ENCODE peak calls at places on chromosomes 3 and 15, in nine cellular contexts. One of them, this sample, is unnamed.

GRCh38 chr3:107666853-107667252 is 144.1 kb downstream of the BBX start:
- DNase-seq in NCI-H1092 treated with DMSO at 0.1 percent for 48 hours: no peak
- DNase-seq in fibroblast of the aortic adventitia: no peak
- DNase-seq in NCI-H524: no peak
- DNase-seq in MCF 10A: no peak
- DNase-seq in fibroblast of gingiva: no peak
- DNase-seq in neural crest cell: no peak
- DNase-seq in GM06990: no peak
- DNase-seq in cardiac fibroblast: no peak
- DNase-seq in this sample: no peak

GRCh38 chr3:28916713-28917499 is 364.0 kb upstream of the RBMS3 start:
- DNase-seq in GM06990: peak
- DNase-seq in NCI-H524: peak
- DNase-seq in fibroblast of gingiva: peak
- DNase-seq in cardiac fibroblast: peak
- DNase-seq in fibroblast of the aortic adventitia: peak
- DNase-seq in NCI-H1092 treated with DMSO at 0.1 percent for 48 hours: peak
- DNase-seq in MCF 10A: peak
- DNase-seq in neural crest cell: peak
- DNase-seq in this sample: peak

GRCh38 chr15:66821307-66821706 is 119.3 kb downstream of the SMAD6 start:
- DNase-seq in NCI-H524: no peak
- DNase-seq in cardiac fibroblast: no peak
- DNase-seq in NCI-H1092 treated with DMSO at 0.1 percent for 48 hours: no peak
- DNase-seq in fibroblast of gingiva: peak
- DNase-seq in neural crest cell: no peak
- DNase-seq in fibroblast of the aortic adventitia: no peak
- DNase-seq in GM06990: no peak
- DNase-seq in MCF 10A: no peak
- DNase-seq in this sample: no peak

GRCh38 chr3:58386966-58387365 is 46.7 kb downstream of the PDHB start:
- DNase-seq in neural crest cell: no peak
- DNase-seq in GM06990: no peak
- DNase-seq in NCI-H524: no peak
- DNase-seq in fibroblast of gingiva: peak
- DNase-seq in NCI-H1092 treated with DMSO at 0.1 percent for 48 hours: no peak
- DNase-seq in cardiac fibroblast: peak
- DNase-seq in MCF 10A: no peak
- DNase-seq in fibroblast of the aortic adventitia: peak
- DNase-seq in this sample: peak

GRCh38 chr3:152398495-152398894 is 129.8 kb downstream of the MBNL1 start:
- DNase-seq in GM06990: no peak
- DNase-seq in fibroblast of gingiva: no peak
- DNase-seq in cardiac fibroblast: peak
- DNase-seq in neural crest cell: no peak
- DNase-seq in MCF 10A: no peak
- DNase-seq in NCI-H524: peak
- DNase-seq in NCI-H1092 treated with DMSO at 0.1 percent for 48 hours: no peak
- DNase-seq in fibroblast of the aortic adventitia: no peak
- DNase-seq in this sample: no peak

GRCh38 chr3:193869221-193870201 is 266.4 kb upstream of the HES1 start:
- DNase-seq in NCI-H524: no peak
- DNase-seq in NCI-H1092 treated with DMSO at 0.1 percent for 48 hours: no peak
- DNase-seq in MCF 10A: peak
- DNase-seq in fibroblast of gingiva: peak
- DNase-seq in neural crest cell: peak
- DNase-seq in cardiac fibroblast: peak
- DNase-seq in GM06990: peak
- DNase-seq in fibroblast of the aortic adventitia: peak
- DNase-seq in this sample: peak

GRCh38 chr15:49718234-49718633 is 97.4 kb downstream of the DTWD1 start:
- DNase-seq in fibroblast of the aortic adventitia: peak
- DNase-seq in fibroblast of gingiva: peak
- DNase-seq in MCF 10A: peak
- DNase-seq in GM06990: no peak
- DNase-seq in NCI-H524: no peak
- DNase-seq in NCI-H1092 treated with DMSO at 0.1 percent for 48 hours: no peak
- DNase-seq in cardiac fibroblast: peak
- DNase-seq in neural crest cell: no peak
- DNase-seq in this sample: no peak

GRCh38 chr15:81053621-81054020 is 52.9 kb downstream of the TLNRD1 start:
- DNase-seq in MCF 10A: no peak
- DNase-seq in fibroblast of gingiva: no peak
- DNase-seq in NCI-H524: no peak
- DNase-seq in fibroblast of the aortic adventitia: no peak
- DNase-seq in GM06990: no peak
- DNase-seq in neural crest cell: no peak
- DNase-seq in cardiac fibroblast: no peak
- DNase-seq in NCI-H1092 treated with DMSO at 0.1 percent for 48 hours: no peak
- DNase-seq in this sample: no peak

GRCh38 chr3:134367412-134367811 is 6.8 kb downstream of the AMOTL2 start:
- DNase-seq in fibroblast of the aortic adventitia: no peak
- DNase-seq in NCI-H1092 treated with DMSO at 0.1 percent for 48 hours: no peak
- DNase-seq in GM06990: no peak
- DNase-seq in cardiac fibroblast: no peak
- DNase-seq in neural crest cell: no peak
- DNase-seq in NCI-H524: peak
- DNase-seq in fibroblast of gingiva: no peak
- DNase-seq in MCF 10A: no peak
- DNase-seq in this sample: peak

GRCh38 chr3:11774296-11774877 is 72.3 kb downstream of the TAMM41 start:
- DNase-seq in NCI-H1092 treated with DMSO at 0.1 percent for 48 hours: peak
- DNase-seq in cardiac fibroblast: peak
- DNase-seq in neural crest cell: peak
- DNase-seq in fibroblast of gingiva: peak
- DNase-seq in GM06990: no peak
- DNase-seq in NCI-H524: peak
- DNase-seq in fibroblast of the aortic adventitia: peak
- DNase-seq in MCF 10A: peak
- DNase-seq in this sample: peak

GRCh38 chr15:47870956-47871625 is 153.8 kb downstream of the SEMA6D start:
- DNase-seq in GM06990: no peak
- DNase-seq in fibroblast of the aortic adventitia: peak
- DNase-seq in cardiac fibroblast: peak
- DNase-seq in NCI-H1092 treated with DMSO at 0.1 percent for 48 hours: peak
- DNase-seq in MCF 10A: peak
- DNase-seq in fibroblast of gingiva: peak
- DNase-seq in NCI-H524: peak
- DNase-seq in neural crest cell: no peak
- DNase-seq in this sample: peak

GRCh38 chr3:138461246-138461645 is 26.8 kb downstream of the ESYT3 start:
- DNase-seq in cardiac fibroblast: no peak
- DNase-seq in NCI-H1092 treated with DMSO at 0.1 percent for 48 hours: no peak
- DNase-seq in NCI-H524: no peak
- DNase-seq in fibroblast of the aortic adventitia: no peak
- DNase-seq in fibroblast of gingiva: no peak
- DNase-seq in MCF 10A: no peak
- DNase-seq in neural crest cell: no peak
- DNase-seq in GM06990: no peak
- DNase-seq in this sample: peak

GRCh38 chr15:51348688-51349087 is 7.2 kb downstream of the GLDN start:
- DNase-seq in NCI-H524: no peak
- DNase-seq in neural crest cell: no peak
- DNase-seq in GM06990: peak
- DNase-seq in fibroblast of gingiva: peak
- DNase-seq in NCI-H1092 treated with DMSO at 0.1 percent for 48 hours: no peak
- DNase-seq in fibroblast of the aortic adventitia: no peak
- DNase-seq in cardiac fibroblast: no peak
- DNase-seq in MCF 10A: no peak
- DNase-seq in this sample: no peak

GRCh38 chr3:109178701-109179100 is 42.2 kb downstream of the C3orf85 start:
- DNase-seq in NCI-H524: no peak
- DNase-seq in cardiac fibroblast: no peak
- DNase-seq in neural crest cell: no peak
- DNase-seq in NCI-H1092 treated with DMSO at 0.1 percent for 48 hours: no peak
- DNase-seq in MCF 10A: no peak
- DNase-seq in fibroblast of gingiva: no peak
- DNase-seq in fibroblast of the aortic adventitia: no peak
- DNase-seq in GM06990: no peak
- DNase-seq in this sample: peak

GRCh38 chr3:151800449-151800848 is 13.5 kb upstream of the AADAC start:
- DNase-seq in GM06990: no peak
- DNase-seq in NCI-H524: no peak
- DNase-seq in fibroblast of gingiva: no peak
- DNase-seq in cardiac fibroblast: peak
- DNase-seq in neural crest cell: no peak
- DNase-seq in NCI-H1092 treated with DMSO at 0.1 percent for 48 hours: no peak
- DNase-seq in MCF 10A: no peak
- DNase-seq in fibroblast of the aortic adventitia: no peak
- DNase-seq in this sample: no peak

GRCh38 chr3:147387550-147388394 is 18.6 kb downstream of the ZIC4 start:
- DNase-seq in NCI-H1092 treated with DMSO at 0.1 percent for 48 hours: no peak
- DNase-seq in GM06990: no peak
- DNase-seq in fibroblast of gingiva: no peak
- DNase-seq in fibroblast of the aortic adventitia: no peak
- DNase-seq in neural crest cell: no peak
- DNase-seq in NCI-H524: no peak
- DNase-seq in MCF 10A: no peak
- DNase-seq in cardiac fibroblast: no peak
- DNase-seq in this sample: no peak

GRCh38 chr3:197508051-197508451 is 47.7 kb downstream of the BDH1 start:
- DNase-seq in NCI-H524: peak
- DNase-seq in fibroblast of the aortic adventitia: no peak
- DNase-seq in cardiac fibroblast: no peak
- DNase-seq in NCI-H1092 treated with DMSO at 0.1 percent for 48 hours: no peak
- DNase-seq in GM06990: no peak
- DNase-seq in neural crest cell: no peak
- DNase-seq in fibroblast of gingiva: no peak
- DNase-seq in MCF 10A: no peak
- DNase-seq in this sample: no peak

GRCh38 chr15:31483053-31483923 is 156.7 kb downstream of the KLF13 start:
- DNase-seq in fibroblast of gingiva: no peak
- DNase-seq in NCI-H524: peak
- DNase-seq in fibroblast of the aortic adventitia: no peak
- DNase-seq in cardiac fibroblast: peak
- DNase-seq in MCF 10A: no peak
- DNase-seq in NCI-H1092 treated with DMSO at 0.1 percent for 48 hours: no peak
- DNase-seq in neural crest cell: no peak
- DNase-seq in GM06990: peak
- DNase-seq in this sample: no peak

GRCh38 chr3:177589921-177590336 is 392.6 kb upstream of the TBL1XR1 start:
- DNase-seq in fibroblast of gingiva: peak
- DNase-seq in neural crest cell: no peak
- DNase-seq in GM06990: peak
- DNase-seq in NCI-H524: no peak
- DNase-seq in cardiac fibroblast: peak
- DNase-seq in fibroblast of the aortic adventitia: peak
- DNase-seq in NCI-H1092 treated with DMSO at 0.1 percent for 48 hours: peak
- DNase-seq in MCF 10A: peak
- DNase-seq in this sample: peak

GRCh38 chr3:133964547-133964946 is 65.2 kb downstream of the SLCO2A1 start:
- DNase-seq in NCI-H524: peak
- DNase-seq in cardiac fibroblast: no peak
- DNase-seq in NCI-H1092 treated with DMSO at 0.1 percent for 48 hours: peak
- DNase-seq in neural crest cell: no peak
- DNase-seq in fibroblast of the aortic adventitia: no peak
- DNase-seq in MCF 10A: no peak
- DNase-seq in fibroblast of gingiva: no peak
- DNase-seq in GM06990: no peak
- DNase-seq in this sample: no peak

GRCh38 chr3:177337548-177338331 is 140.5 kb upstream of the TBL1XR1 start:
- DNase-seq in neural crest cell: no peak
- DNase-seq in cardiac fibroblast: peak
- DNase-seq in GM06990: peak
- DNase-seq in MCF 10A: peak
- DNase-seq in fibroblast of gingiva: peak
- DNase-seq in NCI-H524: no peak
- DNase-seq in NCI-H1092 treated with DMSO at 0.1 percent for 48 hours: no peak
- DNase-seq in fibroblast of the aortic adventitia: peak
- DNase-seq in this sample: peak

GRCh38 chr3:170128977-170129431 is 52.5 kb downstream of the PHC3 start:
- DNase-seq in MCF 10A: peak
- DNase-seq in NCI-H1092 treated with DMSO at 0.1 percent for 48 hours: no peak
- DNase-seq in NCI-H524: no peak
- DNase-seq in fibroblast of gingiva: peak
- DNase-seq in cardiac fibroblast: peak
- DNase-seq in neural crest cell: no peak
- DNase-seq in GM06990: no peak
- DNase-seq in fibroblast of the aortic adventitia: peak
- DNase-seq in this sample: peak

GRCh38 chr3:13896473-13897154 is 16.7 kb upstream of the WNT7A start:
- DNase-seq in neural crest cell: peak
- DNase-seq in NCI-H1092 treated with DMSO at 0.1 percent for 48 hours: peak
- DNase-seq in fibroblast of the aortic adventitia: peak
- DNase-seq in NCI-H524: peak
- DNase-seq in MCF 10A: peak
- DNase-seq in cardiac fibroblast: peak
- DNase-seq in GM06990: peak
- DNase-seq in fibroblast of gingiva: peak
- DNase-seq in this sample: peak

GRCh38 chr3:30894521-30895289 is at the start of gene GADL1:
- DNase-seq in NCI-H524: peak
- DNase-seq in fibroblast of gingiva: peak
- DNase-seq in NCI-H1092 treated with DMSO at 0.1 percent for 48 hours: peak
- DNase-seq in GM06990: peak
- DNase-seq in MCF 10A: no peak
- DNase-seq in cardiac fibroblast: peak
- DNase-seq in neural crest cell: peak
- DNase-seq in fibroblast of the aortic adventitia: no peak
- DNase-seq in this sample: peak